ENCODE peak calls at places on chromosomes 12 and 14, in four cellular contexts. D is mesenchymal stem cell, Z is HCT116, L is IMR-90. I is an unnamed sample.
A peak's percentile ranks its signal among the peaks of the same experiment; 100 is the strongest.

GRCh38 chr14:32354716-32355115 is 25.6 kb downstream of the AKAP6 start:
- DNase-seq in L (no peak), D (no peak), Z (no peak), I (no peak)

GRCh38 chr12:15497621-15498285 is 175.4 kb downstream of the PTPRO start:
- DNase-seq in L (no peak), Z (no peak), D (no peak), I (no peak)

GRCh38 chr12:130952545-130952954 is 1.2 kb upstream of the ADGRD1 start:
- DNase-seq in Z (no peak), D (no peak), L (no peak), I (no peak)

GRCh38 chr14:105091335-105092123 is 26.3 kb upstream of the GPR132 start:
- DNase-seq in D (no peak), L (no peak), Z (peak; percentile 77), I (no peak)

GRCh38 chr12:93447555-93448265 is 6.0 kb upstream of the UBE2N start:
- DNase-seq in Z (no peak), D (no peak), L (no peak), I (no peak)

GRCh38 chr14:63962896-63963295 is 110.1 kb downstream of the SYNE2 start:
- DNase-seq in Z (no peak), D (no peak), L (peak; percentile 61), I (no peak)

GRCh38 chr14:103514596-103515421 is 7.8 kb downstream of the CKB start:
- DNase-seq in L (no peak), D (no peak), Z (no peak), I (no peak)

GRCh38 chr14:69398818-69399210 is 322 bp downstream of the SLC39A9 start:
- DNase-seq in Z (no peak), D (no peak), L (no peak), I (no peak)

GRCh38 chr14:99972748-99973466 is 92.3 kb upstream of the EVL start:
- DNase-seq in D (no peak), Z (no peak), L (no peak), I (no peak)

GRCh38 chr12:42809226-42809625 is 219.7 kb upstream of the PRICKLE1 start:
- DNase-seq in L (peak; percentile 48), D (no peak), Z (no peak), I (no peak)

GRCh38 chr12:42807251-42807650 is 217.7 kb upstream of the PRICKLE1 start:
- DNase-seq in Z (no peak), D (no peak), L (no peak), I (no peak)

GRCh38 chr12:42810006-42810405 is 220.5 kb upstream of the PRICKLE1 start:
- DNase-seq in D (no peak), L (no peak), Z (no peak), I (no peak)

GRCh38 chr12:42804928-42805327 is 215.4 kb upstream of the PRICKLE1 start:
- DNase-seq in L (no peak), D (no peak), Z (no peak), I (no peak)

GRCh38 chr12:42807766-42808165 is 218.2 kb upstream of the PRICKLE1 start:
- DNase-seq in Z (no peak), D (no peak), L (no peak), I (no peak)
- H3K27ac ChIP-seq in Z (no peak overlapping the region), D (peak overlapping the region; percentile 9), L (no peak overlapping the region), I (no peak overlapping the region)

GRCh38 chr12:71321130-71321529 is 118.5 kb upstream of the LGR5 start:
- DNase-seq in L (no peak), D (no peak), Z (no peak), I (no peak)
- H3K9ac ChIP-seq in L (no peak overlapping the region), D (no peak overlapping the region), Z (no peak overlapping the region), I (no peak overlapping the region)

GRCh38 chr12:78448692-78449091 is 415.9 kb upstream of the SYT1 start:
- DNase-seq in Z (no peak), L (no peak), D (no peak), I (no peak)
- H3K27ac ChIP-seq in Z (no peak overlapping the region), L (no peak overlapping the region), D (no peak overlapping the region), I (no peak overlapping the region)

GRCh38 chr12:8078400-8078799 is 3.7 kb upstream of the NECAP1 start:
- DNase-seq in Z (peak; percentile 50), D (peak; percentile 78), L (peak; percentile 87), I (peak; percentile 18)
- H3K9ac ChIP-seq in Z (no peak overlapping the region), D (peak overlapping the region; percentile 48), L (no peak overlapping the region), I (no peak overlapping the region)

DNA sequence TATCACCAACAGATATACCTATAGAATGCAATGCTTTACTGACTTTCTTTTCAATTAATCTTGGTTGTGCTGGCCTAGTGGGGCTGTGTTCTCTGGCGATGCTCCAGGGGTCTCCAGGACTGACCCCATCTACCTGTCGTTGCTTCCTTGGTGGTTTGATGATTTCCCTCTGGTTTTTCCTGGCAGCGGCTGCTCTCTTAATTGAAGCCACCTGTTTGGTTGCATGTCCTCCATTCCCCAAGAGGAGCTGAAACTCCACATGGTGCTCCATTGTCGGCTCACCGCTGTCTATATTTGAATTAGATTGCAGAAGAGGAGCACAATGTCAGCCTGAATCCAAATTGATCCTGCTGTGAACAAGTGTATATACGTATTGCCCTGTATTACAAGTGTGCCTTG is 7.1 kb upstream of the IFNG-AS1 start:
- DNase-seq in Z (no peak), D (no peak), L (no peak), I (no peak)
- H3K27ac ChIP-seq in Z (peak overlapping the region; percentile 60), D (no peak overlapping the region), L (no peak overlapping the region), I (peak overlapping the region; percentile 57)